ENCODE peak calls at places on chromosomes 16 and 17, in four cellular contexts. E is stimulated activated CD4-positive, alpha-beta T cell treated with anti-CD3 and anti-CD28 coated beads, Interleukin-15, amount 100 ng/mL, for 24 hours; V is M059J; Y is frontal cortex. J is an unnamed sample.

GRCh38 chr16:8194795-8195194 is 395.5 kb downstream of the TMEM114 start:
- DNase-seq in E (no peak), V (peak), Y (no peak), J (no peak)

GRCh38 chr17:2366747-2367494 is 29.6 kb downstream of the SGSM2 start:
- DNase-seq in E (no peak), V (no peak), Y (no peak), J (no peak)

GRCh38 chr16:89791278-89791995 is 25.0 kb downstream of the FANCA start:
- DNase-seq in E (no peak), V (no peak), Y (no peak), J (no peak)

GRCh38 chr16:4966736-4967453 is 8.8 kb downstream of the SEC14L5 start:
- DNase-seq in E (no peak), V (peak), Y (no peak), J (no peak)

GRCh38 chr17:41599680-41600079 is 12.9 kb downstream of the KRT16 start:
- DNase-seq in E (no peak), V (no peak), Y (no peak), J (no peak)

GRCh38 chr17:142102-142661 is 4.8 kb downstream of the SCGB1C2 start:
- DNase-seq in E (peak), V (peak), Y (no peak), J (no peak)

GRCh38 chr17:7241783-7242716 is at the start of gene GABARAP:
- DNase-seq in E (peak), V (peak), Y (peak), J (peak)

GRCh38 chr16:1543085-1543896 is 9.8 kb downstream of the TMEM204 start:
- DNase-seq in E (peak), V (peak), Y (no peak), J (no peak)

GRCh38 chr17:50774225-50774803 is 7.0 kb upstream of the ANKRD40CL start:
- DNase-seq in E (no peak), V (no peak), Y (no peak), J (no peak)

GRCh38 chr17:15398736-15399331 is 57.4 kb upstream of the TEKT3 start:
- DNase-seq in E (no peak), V (peak), Y (no peak), J (no peak)

GRCh38 chr17:73189417-73190099 is 3.3 kb upstream of the COG1 start:
- DNase-seq in E (no peak), V (peak), Y (peak), J (peak)

GRCh38 chr17:27573971-27574525 is 56.9 kb upstream of the LGALS9 start:
- DNase-seq in E (no peak), V (peak), Y (no peak), J (no peak)

GRCh38 chr17:14297161-14297851 is 3.6 kb upstream of the HS3ST3B1 start:
- DNase-seq in E (peak), V (peak), Y (no peak), J (no peak)

GRCh38 chr17:5019475-5019956 is 15.7 kb downstream of the SLC52A1 start:
- DNase-seq in E (peak), V (peak), Y (no peak), J (no peak)

GRCh38 chr17:75785770-75786538 is 1.3 kb downstream of the UNK start:
- DNase-seq in E (no peak), V (peak), Y (no peak), J (no peak)

GRCh38 chr17:40818343-40818732 is 4.1 kb downstream of the KRT10 start:
- DNase-seq in E (no peak), V (peak), Y (no peak), J (no peak)

GRCh38 chr17:49932131-49932723 is 36.8 kb upstream of the DLX4 start:
- DNase-seq in E (no peak), V (no peak), Y (no peak), J (no peak)

GRCh38 chr17:58755577-58756245 is at the start of gene PPM1E:
- DNase-seq in E (peak), V (peak), Y (peak), J (no peak)

J was measured in C1 segment of cervical spinal cord.